ENCODE peak calls at places on chromosomes 5 and 9, in ten cellular contexts. One of them, this sample, is unnamed.

GRCh38 chr9:86975571-86975970 is 28.3 kb upstream of the GAS1 start:
- DNase-seq in CD8-positive, alpha-beta T cell: no peak
- DNase-seq in stimulated activated CD8-positive, alpha-beta memory T cell treated with anti-CD3 and anti-CD28 coated beads, Interleukin-12 subunit alpha, Interleukin-12 subunit beta, amount 100 ng/mL, for 1 hour: no peak
- DNase-seq in stimulated activated CD4-positive, alpha-beta T cell treated with anti-CD3 and anti-CD28 coated beads, Interleukin-4, amount 100 ng/mL, for 48 hours: no peak
- DNase-seq in HFFc6: no peak
- DNase-seq in smooth muscle cell of the brain vasculature: no peak
- DNase-seq in mesothelial cell of epicardium: no peak
- DNase-seq in islet precursor cell: no peak
- DNase-seq in activated T-cell treated with anti-CD3 and anti-CD28 coated beads, Interleukin-2, amount 50 U/mL, for 4 hours: no peak
- DNase-seq in endothelial cell: no peak
- DNase-seq in this sample: no peak

GRCh38 chr9:38346811-38347735 is 45.4 kb upstream of the ALDH1B1 start:
- DNase-seq in CD8-positive, alpha-beta T cell: no peak
- DNase-seq in stimulated activated CD8-positive, alpha-beta memory T cell treated with anti-CD3 and anti-CD28 coated beads, Interleukin-12 subunit alpha, Interleukin-12 subunit beta, amount 100 ng/mL, for 1 hour: no peak
- DNase-seq in stimulated activated CD4-positive, alpha-beta T cell treated with anti-CD3 and anti-CD28 coated beads, Interleukin-4, amount 100 ng/mL, for 48 hours: no peak
- DNase-seq in HFFc6: no peak
- DNase-seq in smooth muscle cell of the brain vasculature: no peak
- DNase-seq in mesothelial cell of epicardium: no peak
- DNase-seq in islet precursor cell: peak; percentile 40
- DNase-seq in activated T-cell treated with anti-CD3 and anti-CD28 coated beads, Interleukin-2, amount 50 U/mL, for 4 hours: no peak
- DNase-seq in endothelial cell: no peak
- DNase-seq in this sample: no peak

GRCh38 chr9:113523421-113524141 is 60.1 kb downstream of the RGS3 start:
- DNase-seq in CD8-positive, alpha-beta T cell: peak; percentile 46
- DNase-seq in stimulated activated CD8-positive, alpha-beta memory T cell treated with anti-CD3 and anti-CD28 coated beads, Interleukin-12 subunit alpha, Interleukin-12 subunit beta, amount 100 ng/mL, for 1 hour: peak; percentile 57
- DNase-seq in stimulated activated CD4-positive, alpha-beta T cell treated with anti-CD3 and anti-CD28 coated beads, Interleukin-4, amount 100 ng/mL, for 48 hours: peak; percentile 50
- DNase-seq in HFFc6: no peak
- DNase-seq in smooth muscle cell of the brain vasculature: no peak
- DNase-seq in mesothelial cell of epicardium: no peak
- DNase-seq in islet precursor cell: no peak
- DNase-seq in activated T-cell treated with anti-CD3 and anti-CD28 coated beads, Interleukin-2, amount 50 U/mL, for 4 hours: peak; percentile 60
- DNase-seq in endothelial cell: no peak
- DNase-seq in this sample: peak; percentile 79

GRCh38 chr5:130773813-130774212 is 391.2 kb downstream of the HINT1 start:
- DNase-seq in CD8-positive, alpha-beta T cell: no peak
- DNase-seq in stimulated activated CD8-positive, alpha-beta memory T cell treated with anti-CD3 and anti-CD28 coated beads, Interleukin-12 subunit alpha, Interleukin-12 subunit beta, amount 100 ng/mL, for 1 hour: no peak
- DNase-seq in stimulated activated CD4-positive, alpha-beta T cell treated with anti-CD3 and anti-CD28 coated beads, Interleukin-4, amount 100 ng/mL, for 48 hours: no peak
- DNase-seq in HFFc6: no peak
- DNase-seq in smooth muscle cell of the brain vasculature: no peak
- DNase-seq in mesothelial cell of epicardium: no peak
- DNase-seq in islet precursor cell: peak; percentile 89
- DNase-seq in activated T-cell treated with anti-CD3 and anti-CD28 coated beads, Interleukin-2, amount 50 U/mL, for 4 hours: no peak
- DNase-seq in endothelial cell: no peak
- DNase-seq in this sample: no peak

GRCh38 chr9:16360247-16360646 is 510.2 kb downstream of the BNC2 start:
- DNase-seq in CD8-positive, alpha-beta T cell: no peak
- DNase-seq in stimulated activated CD8-positive, alpha-beta memory T cell treated with anti-CD3 and anti-CD28 coated beads, Interleukin-12 subunit alpha, Interleukin-12 subunit beta, amount 100 ng/mL, for 1 hour: no peak
- DNase-seq in stimulated activated CD4-positive, alpha-beta T cell treated with anti-CD3 and anti-CD28 coated beads, Interleukin-4, amount 100 ng/mL, for 48 hours: no peak
- DNase-seq in HFFc6: no peak
- DNase-seq in smooth muscle cell of the brain vasculature: no peak
- DNase-seq in mesothelial cell of epicardium: no peak
- DNase-seq in islet precursor cell: peak; percentile 19
- DNase-seq in activated T-cell treated with anti-CD3 and anti-CD28 coated beads, Interleukin-2, amount 50 U/mL, for 4 hours: no peak
- DNase-seq in endothelial cell: no peak
- DNase-seq in this sample: no peak

GRCh38 chr9:93824386-93825294 is 130.5 kb downstream of the BARX1 start:
- DNase-seq in CD8-positive, alpha-beta T cell: no peak
- DNase-seq in stimulated activated CD8-positive, alpha-beta memory T cell treated with anti-CD3 and anti-CD28 coated beads, Interleukin-12 subunit alpha, Interleukin-12 subunit beta, amount 100 ng/mL, for 1 hour: no peak
- DNase-seq in stimulated activated CD4-positive, alpha-beta T cell treated with anti-CD3 and anti-CD28 coated beads, Interleukin-4, amount 100 ng/mL, for 48 hours: no peak
- DNase-seq in HFFc6: no peak
- DNase-seq in smooth muscle cell of the brain vasculature: no peak
- DNase-seq in mesothelial cell of epicardium: no peak
- DNase-seq in islet precursor cell: peak; percentile 40
- DNase-seq in activated T-cell treated with anti-CD3 and anti-CD28 coated beads, Interleukin-2, amount 50 U/mL, for 4 hours: no peak
- DNase-seq in endothelial cell: no peak
- DNase-seq in this sample: peak; percentile 8

GRCh38 chr9:8486095-8486494 is 686.5 kb upstream of the DMAC1 start:
- DNase-seq in CD8-positive, alpha-beta T cell: no peak
- DNase-seq in stimulated activated CD8-positive, alpha-beta memory T cell treated with anti-CD3 and anti-CD28 coated beads, Interleukin-12 subunit alpha, Interleukin-12 subunit beta, amount 100 ng/mL, for 1 hour: no peak
- DNase-seq in stimulated activated CD4-positive, alpha-beta T cell treated with anti-CD3 and anti-CD28 coated beads, Interleukin-4, amount 100 ng/mL, for 48 hours: peak; percentile 1
- DNase-seq in HFFc6: no peak
- DNase-seq in smooth muscle cell of the brain vasculature: peak; percentile 6
- DNase-seq in mesothelial cell of epicardium: no peak
- DNase-seq in islet precursor cell: peak; percentile 77
- DNase-seq in activated T-cell treated with anti-CD3 and anti-CD28 coated beads, Interleukin-2, amount 50 U/mL, for 4 hours: no peak
- DNase-seq in endothelial cell: peak; percentile 64
- DNase-seq in this sample: no peak

GRCh38 chr5:73901045-73901444 is 275.0 kb downstream of the ARHGEF28 start:
- DNase-seq in CD8-positive, alpha-beta T cell: no peak
- DNase-seq in stimulated activated CD8-positive, alpha-beta memory T cell treated with anti-CD3 and anti-CD28 coated beads, Interleukin-12 subunit alpha, Interleukin-12 subunit beta, amount 100 ng/mL, for 1 hour: no peak
- DNase-seq in stimulated activated CD4-positive, alpha-beta T cell treated with anti-CD3 and anti-CD28 coated beads, Interleukin-4, amount 100 ng/mL, for 48 hours: no peak
- DNase-seq in HFFc6: no peak
- DNase-seq in smooth muscle cell of the brain vasculature: no peak
- DNase-seq in mesothelial cell of epicardium: no peak
- DNase-seq in islet precursor cell: peak; percentile 63
- DNase-seq in activated T-cell treated with anti-CD3 and anti-CD28 coated beads, Interleukin-2, amount 50 U/mL, for 4 hours: no peak
- DNase-seq in endothelial cell: no peak
- DNase-seq in this sample: no peak

GRCh38 chr5:160133071-160133917 is 14.0 kb upstream of the PWWP2A start:
- DNase-seq in CD8-positive, alpha-beta T cell: no peak
- DNase-seq in stimulated activated CD8-positive, alpha-beta memory T cell treated with anti-CD3 and anti-CD28 coated beads, Interleukin-12 subunit alpha, Interleukin-12 subunit beta, amount 100 ng/mL, for 1 hour: no peak
- DNase-seq in stimulated activated CD4-positive, alpha-beta T cell treated with anti-CD3 and anti-CD28 coated beads, Interleukin-4, amount 100 ng/mL, for 48 hours: no peak
- DNase-seq in HFFc6: no peak
- DNase-seq in smooth muscle cell of the brain vasculature: peak; percentile 59
- DNase-seq in mesothelial cell of epicardium: no peak
- DNase-seq in islet precursor cell: peak; percentile 69
- DNase-seq in activated T-cell treated with anti-CD3 and anti-CD28 coated beads, Interleukin-2, amount 50 U/mL, for 4 hours: no peak
- DNase-seq in endothelial cell: peak; percentile 8
- DNase-seq in this sample: peak; percentile 73

GRCh38 chr5:76586531-76586930 is 36.7 kb downstream of the F2RL2 start:
- DNase-seq in CD8-positive, alpha-beta T cell: no peak
- DNase-seq in stimulated activated CD8-positive, alpha-beta memory T cell treated with anti-CD3 and anti-CD28 coated beads, Interleukin-12 subunit alpha, Interleukin-12 subunit beta, amount 100 ng/mL, for 1 hour: no peak
- DNase-seq in stimulated activated CD4-positive, alpha-beta T cell treated with anti-CD3 and anti-CD28 coated beads, Interleukin-4, amount 100 ng/mL, for 48 hours: no peak
- DNase-seq in HFFc6: no peak
- DNase-seq in smooth muscle cell of the brain vasculature: no peak
- DNase-seq in mesothelial cell of epicardium: no peak
- DNase-seq in islet precursor cell: no peak
- DNase-seq in activated T-cell treated with anti-CD3 and anti-CD28 coated beads, Interleukin-2, amount 50 U/mL, for 4 hours: no peak
- DNase-seq in endothelial cell: no peak
- DNase-seq in this sample: no peak

GRCh38 chr5:39518516-39518915 is 93.7 kb upstream of the DAB2 start:
- DNase-seq in CD8-positive, alpha-beta T cell: no peak
- DNase-seq in stimulated activated CD8-positive, alpha-beta memory T cell treated with anti-CD3 and anti-CD28 coated beads, Interleukin-12 subunit alpha, Interleukin-12 subunit beta, amount 100 ng/mL, for 1 hour: no peak
- DNase-seq in stimulated activated CD4-positive, alpha-beta T cell treated with anti-CD3 and anti-CD28 coated beads, Interleukin-4, amount 100 ng/mL, for 48 hours: no peak
- DNase-seq in HFFc6: peak; percentile 46
- DNase-seq in smooth muscle cell of the brain vasculature: peak; percentile 86
- DNase-seq in mesothelial cell of epicardium: no peak
- DNase-seq in islet precursor cell: no peak
- DNase-seq in activated T-cell treated with anti-CD3 and anti-CD28 coated beads, Interleukin-2, amount 50 U/mL, for 4 hours: no peak
- DNase-seq in endothelial cell: no peak
- DNase-seq in this sample: peak; percentile 45

GRCh38 chr9:101639785-101640437 is 45.1 kb upstream of the PPP3R2 start:
- DNase-seq in CD8-positive, alpha-beta T cell: no peak
- DNase-seq in stimulated activated CD8-positive, alpha-beta memory T cell treated with anti-CD3 and anti-CD28 coated beads, Interleukin-12 subunit alpha, Interleukin-12 subunit beta, amount 100 ng/mL, for 1 hour: no peak
- DNase-seq in stimulated activated CD4-positive, alpha-beta T cell treated with anti-CD3 and anti-CD28 coated beads, Interleukin-4, amount 100 ng/mL, for 48 hours: no peak
- DNase-seq in HFFc6: no peak
- DNase-seq in smooth muscle cell of the brain vasculature: no peak
- DNase-seq in mesothelial cell of epicardium: no peak
- DNase-seq in islet precursor cell: no peak
- DNase-seq in activated T-cell treated with anti-CD3 and anti-CD28 coated beads, Interleukin-2, amount 50 U/mL, for 4 hours: no peak
- DNase-seq in endothelial cell: no peak
- DNase-seq in this sample: no peak

GRCh38 chr5:39714036-39714698 is 289.4 kb upstream of the DAB2 start:
- DNase-seq in CD8-positive, alpha-beta T cell: no peak
- DNase-seq in stimulated activated CD8-positive, alpha-beta memory T cell treated with anti-CD3 and anti-CD28 coated beads, Interleukin-12 subunit alpha, Interleukin-12 subunit beta, amount 100 ng/mL, for 1 hour: peak; percentile 11
- DNase-seq in stimulated activated CD4-positive, alpha-beta T cell treated with anti-CD3 and anti-CD28 coated beads, Interleukin-4, amount 100 ng/mL, for 48 hours: no peak
- DNase-seq in HFFc6: peak; percentile 49
- DNase-seq in smooth muscle cell of the brain vasculature: peak; percentile 71
- DNase-seq in mesothelial cell of epicardium: peak; percentile 55
- DNase-seq in islet precursor cell: no peak
- DNase-seq in activated T-cell treated with anti-CD3 and anti-CD28 coated beads, Interleukin-2, amount 50 U/mL, for 4 hours: peak; percentile 21
- DNase-seq in endothelial cell: peak; percentile 45
- DNase-seq in this sample: peak; percentile 50

GRCh38 chr9:17330097-17330496 is 195.3 kb downstream of the CNTLN start:
- DNase-seq in CD8-positive, alpha-beta T cell: no peak
- DNase-seq in stimulated activated CD8-positive, alpha-beta memory T cell treated with anti-CD3 and anti-CD28 coated beads, Interleukin-12 subunit alpha, Interleukin-12 subunit beta, amount 100 ng/mL, for 1 hour: no peak
- DNase-seq in stimulated activated CD4-positive, alpha-beta T cell treated with anti-CD3 and anti-CD28 coated beads, Interleukin-4, amount 100 ng/mL, for 48 hours: no peak
- DNase-seq in HFFc6: no peak
- DNase-seq in smooth muscle cell of the brain vasculature: no peak
- DNase-seq in mesothelial cell of epicardium: no peak
- DNase-seq in islet precursor cell: no peak
- DNase-seq in activated T-cell treated with anti-CD3 and anti-CD28 coated beads, Interleukin-2, amount 50 U/mL, for 4 hours: no peak
- DNase-seq in endothelial cell: no peak
- DNase-seq in this sample: no peak

GRCh38 chr9:8156336-8156735 is 356.8 kb upstream of the DMAC1 start:
- DNase-seq in CD8-positive, alpha-beta T cell: no peak
- DNase-seq in stimulated activated CD8-positive, alpha-beta memory T cell treated with anti-CD3 and anti-CD28 coated beads, Interleukin-12 subunit alpha, Interleukin-12 subunit beta, amount 100 ng/mL, for 1 hour: no peak
- DNase-seq in stimulated activated CD4-positive, alpha-beta T cell treated with anti-CD3 and anti-CD28 coated beads, Interleukin-4, amount 100 ng/mL, for 48 hours: no peak
- DNase-seq in HFFc6: no peak
- DNase-seq in smooth muscle cell of the brain vasculature: no peak
- DNase-seq in mesothelial cell of epicardium: no peak
- DNase-seq in islet precursor cell: no peak
- DNase-seq in activated T-cell treated with anti-CD3 and anti-CD28 coated beads, Interleukin-2, amount 50 U/mL, for 4 hours: no peak
- DNase-seq in endothelial cell: no peak
- DNase-seq in this sample: no peak

This sample was measured in AG20443.